ENCODE peak calls at places on chromosomes 1 and 21, in seven cellular contexts. T is H9, Y is K562, H is mammary epithelial cell, C is fibroblast of lung, M is OCI-LY7, P is MM.1S. D is an unnamed sample.

GRCh38 chr1:209241481-209241880 is 342.0 kb upstream of the CAMK1G start:
- DNase-seq in H (no peak), T (no peak), M (no peak), P (no peak), Y (no peak), C (no peak), D (no peak)

GRCh38 chr1:196856053-196856452 is 31.8 kb upstream of the CFHR4 start:
- DNase-seq in M (no peak), P (no peak), Y (no peak), T (no peak), C (no peak), H (no peak), D (no peak)

GRCh38 chr1:64476251-64476952 is 6.5 kb downstream of the CACHD1 start:
- DNase-seq in P (no peak), M (no peak), Y (no peak), C (peak), T (no peak), H (peak), D (no peak)

GRCh38 chr1:232793944-232794343 is 11.3 kb upstream of the MAP10 start:
- DNase-seq in C (peak), H (peak), T (no peak), P (peak), Y (no peak), M (no peak), D (no peak)

GRCh38 chr1:165869343-165869742 is 41.9 kb downstream of the UCK2 start:
- DNase-seq in T (no peak), P (no peak), Y (no peak), M (no peak), H (no peak), C (no peak), D (no peak)

GRCh38 chr1:10761503-10762152 is 34.8 kb downstream of the CASZ1 start:
- DNase-seq in P (no peak), H (no peak), M (peak), Y (no peak), T (no peak), C (no peak), D (peak)

GRCh38 chr21:28781602-28782274 is 210.9 kb downstream of the LTN1 start:
- DNase-seq in C (no peak), P (peak), Y (peak), H (peak), T (no peak), M (peak), D (no peak)

GRCh38 chr1:145707183-145707867 is at the start of gene PDZK1:
- DNase-seq in T (peak), M (no peak), C (no peak), H (no peak), P (no peak), Y (no peak), D (peak)

GRCh38 chr1:89637496-89637895 is 4.6 kb downstream of the LRRC8C start:
- DNase-seq in H (no peak), Y (no peak), T (no peak), P (no peak), C (no peak), M (no peak), D (no peak)

GRCh38 chr1:168688679-168689657 is 40.0 kb downstream of the DPT start:
- DNase-seq in T (no peak), C (no peak), P (no peak), M (no peak), H (no peak), Y (no peak), D (no peak)

GRCh38 chr1:54549181-54549924 is 1.3 kb downstream of the ACOT11 start:
- DNase-seq in P (no peak), T (no peak), C (no peak), H (no peak), M (no peak), Y (no peak), D (no peak)

GRCh38 chr1:236938745-236939144 is 65.5 kb downstream of the MT1HL1 start:
- DNase-seq in P (no peak), T (no peak), H (no peak), C (no peak), M (no peak), Y (no peak), D (no peak)

GRCh38 chr1:205690122-205690756 is 9.9 kb upstream of the SLC45A3 start:
- DNase-seq in Y (no peak), P (no peak), H (no peak), M (no peak), T (no peak), C (no peak), D (peak)

GRCh38 chr1:61056674-61057439 is 25.5 kb upstream of the NFIA start:
- DNase-seq in P (peak), M (peak), T (no peak), C (peak), Y (peak), H (peak), D (peak)

GRCh38 chr1:214808845-214809460 is 206.0 kb downstream of the CENPF start:
- DNase-seq in H (peak), M (no peak), T (no peak), Y (peak), C (peak), P (no peak), D (no peak)

GRCh38 chr1:13583592-13583963 is at the start of gene PDPN:
- DNase-seq in H (no peak), P (no peak), M (no peak), Y (no peak), T (peak), C (peak), D (no peak)

GRCh38 chr1:170939476-170939875 is 4.1 kb downstream of the MROH9 start:
- DNase-seq in C (no peak), M (no peak), H (no peak), P (no peak), T (no peak), Y (no peak), D (no peak)

GRCh38 chr1:229842302-229843255 is 216.5 kb downstream of the URB2 start:
- DNase-seq in H (no peak), T (no peak), C (no peak), Y (no peak), P (no peak), M (no peak), D (no peak)

GRCh38 chr21:45456836-45457160 is 51.8 kb downstream of the COL18A1 start:
- DNase-seq in H (no peak), Y (no peak), T (no peak), P (no peak), C (no peak), M (no peak), D (no peak)

GRCh38 chr1:110318046-110318445 is 21.1 kb upstream of the RBM15 start:
- DNase-seq in H (no peak), P (no peak), C (no peak), M (no peak), T (no peak), Y (no peak), D (no peak)

GRCh38 chr1:26949266-26949925 is 10.9 kb downstream of the KDF1 start:
- DNase-seq in H (no peak), M (no peak), P (no peak), C (peak), Y (no peak), T (no peak), D (no peak)

GRCh38 chr1:109399326-109399957 is 1.7 kb upstream of the SORT1 start:
- DNase-seq in T (no peak), P (peak), M (peak), Y (peak), H (peak), C (peak), D (peak)

GRCh38 chr21:32624726-32625125 is 12.5 kb upstream of the CFAP298 start:
- DNase-seq in T (no peak), Y (peak), M (no peak), C (peak), P (peak), H (peak), D (peak)

GRCh38 chr1:101235241-101235695 is 1.6 kb upstream of the S1PR1 start:
- DNase-seq in P (no peak), T (no peak), Y (no peak), C (no peak), H (no peak), M (no peak), D (no peak)

GRCh38 chr1:101236546-101237228 is at the start of gene S1PR1:
- DNase-seq in H (peak), T (peak), C (peak), Y (no peak), M (no peak), P (no peak), D (no peak)

GRCh38 chr1:101238041-101238515 is 1.3 kb downstream of the S1PR1 start:
- DNase-seq in M (peak), H (no peak), C (no peak), P (no peak), Y (no peak), T (no peak), D (no peak)

GRCh38 chr1:101237229-101237837 is 514 bp downstream of the S1PR1 start:
- DNase-seq in H (peak), C (peak), Y (no peak), T (no peak), P (no peak), M (no peak), D (no peak)

GRCh38 chr1:101235696-101236545 is 898 bp upstream of the S1PR1 start:
- DNase-seq in Y (peak), M (peak), H (peak), T (peak), P (no peak), C (peak), D (peak)
- H2AFZ ChIP-seq in Y (peak), M (peak), H (peak), T (peak), P (no peak), C (peak), D (peak)

DNA sequence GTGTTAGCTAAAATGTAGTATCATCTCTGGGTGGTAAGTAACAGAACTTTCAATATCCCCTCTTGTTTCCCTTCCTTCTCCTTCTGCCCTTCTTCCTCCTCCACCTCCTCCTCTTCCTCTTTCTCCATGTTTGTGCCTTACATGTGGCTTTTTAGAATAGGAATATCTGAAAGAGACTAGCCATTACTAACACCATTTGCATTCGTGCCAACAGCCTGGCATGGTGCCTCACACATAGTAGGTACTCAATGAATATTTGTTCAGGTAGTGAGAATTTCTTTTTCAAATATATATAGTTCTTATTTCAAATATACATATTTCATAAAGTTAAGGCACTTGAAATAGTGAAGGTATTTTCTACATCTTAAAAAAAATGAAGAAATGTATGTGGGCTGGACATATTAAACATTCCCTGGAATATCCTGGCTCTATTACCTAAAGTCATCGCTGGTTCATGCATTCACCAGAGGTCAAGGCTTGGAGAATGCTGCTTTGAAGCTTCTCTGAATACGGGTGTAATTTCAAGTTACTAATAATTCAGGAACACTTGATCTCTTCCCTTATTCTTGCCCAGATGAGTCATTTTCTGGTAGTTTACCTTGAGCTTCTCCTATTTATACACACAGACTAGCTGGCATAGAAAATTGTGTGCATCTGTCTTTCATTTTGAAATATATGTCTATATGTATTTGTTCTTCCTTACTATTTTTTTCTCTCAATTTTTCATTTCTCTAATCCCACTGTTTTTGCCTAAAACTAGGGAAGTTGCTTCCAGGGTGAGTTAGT is 319.4 kb downstream of the TGFB2 start:
- DNase-seq in M (no peak), P (no peak), C (peak), T (no peak), H (peak), Y (no peak), D (peak)
- H2AFZ ChIP-seq in M (no peak), P (no peak), C (no peak), T (no peak), H (no peak), Y (no peak), D (no peak)

DNA sequence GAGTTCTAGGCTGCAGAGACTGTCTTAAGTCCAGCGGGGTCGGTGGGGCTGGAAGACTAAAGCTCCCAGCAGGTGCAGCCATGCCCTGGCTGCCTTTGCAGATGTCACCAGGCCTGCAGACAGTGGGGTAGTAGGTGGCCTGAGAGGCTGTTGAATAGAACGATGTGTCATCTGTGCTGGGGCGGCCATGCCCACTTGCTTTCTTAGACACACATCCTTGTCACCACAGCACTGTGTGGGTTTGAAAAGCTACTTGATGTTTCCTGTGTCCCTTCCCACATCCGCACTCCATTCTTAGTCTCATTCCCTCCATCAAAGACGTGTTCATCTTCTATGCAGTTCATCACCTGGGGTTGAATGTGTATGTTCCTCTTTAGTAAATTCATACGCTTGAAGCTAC is 184.5 kb upstream of the TMEM51 start:
- DNase-seq in M (no peak), P (no peak), T (no peak), H (no peak), C (no peak), Y (no peak), D (no peak)
- H2AFZ ChIP-seq in M (no peak), P (no peak), T (no peak), H (no peak), C (no peak), Y (no peak), D (no peak)

GRCh38 chr1:87178451-87178850 is 150.2 kb upstream of the LMO4 start:
- DNase-seq in Y (no peak), P (no peak), C (no peak), H (no peak), T (no peak), M (no peak), D (no peak)
- H2AFZ ChIP-seq in Y (no peak), P (no peak), C (no peak), H (no peak), T (no peak), M (no peak), D (no peak)

GRCh38 chr1:222390181-222390580 is 157.7 kb downstream of the HHIPL2 start:
- DNase-seq in H (no peak), M (no peak), P (no peak), T (no peak), C (peak), Y (no peak), D (no peak)
- H2AFZ ChIP-seq in H (no peak), M (no peak), P (no peak), T (no peak), C (no peak), Y (no peak), D (no peak)

DNA sequence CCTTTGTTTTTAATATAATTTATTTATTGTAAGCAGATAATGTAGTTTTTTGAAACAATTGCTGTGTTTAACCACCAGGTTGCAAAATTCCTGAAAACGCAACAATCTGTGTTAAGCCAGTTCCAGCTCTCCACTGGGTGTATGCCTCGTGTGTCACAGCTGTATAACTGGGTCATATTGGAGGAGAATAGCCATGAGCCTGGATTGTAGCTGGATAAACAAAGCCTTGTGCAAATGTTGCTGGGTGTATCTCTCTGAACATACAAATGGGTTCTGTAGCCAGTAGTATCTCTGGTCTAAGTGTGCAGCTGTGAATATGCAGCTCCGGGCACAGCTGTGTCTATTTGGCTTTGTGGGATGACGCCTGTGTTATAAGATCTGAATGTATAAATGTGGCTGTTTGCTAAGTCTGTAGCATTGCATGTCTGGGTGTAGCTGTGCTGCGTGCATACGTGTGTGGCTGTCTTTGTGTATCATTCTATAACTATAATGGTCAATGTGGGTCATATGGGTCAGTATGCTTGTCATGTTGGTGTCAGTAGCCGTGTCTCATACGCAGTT is 2.7 kb downstream of the TCEA3 start:
- DNase-seq in H (no peak), P (no peak), T (no peak), Y (peak), C (no peak), M (no peak), D (no peak)
- H2AFZ ChIP-seq in H (peak), P (no peak), T (no peak), Y (peak), C (peak), M (no peak), D (no peak)

DNA sequence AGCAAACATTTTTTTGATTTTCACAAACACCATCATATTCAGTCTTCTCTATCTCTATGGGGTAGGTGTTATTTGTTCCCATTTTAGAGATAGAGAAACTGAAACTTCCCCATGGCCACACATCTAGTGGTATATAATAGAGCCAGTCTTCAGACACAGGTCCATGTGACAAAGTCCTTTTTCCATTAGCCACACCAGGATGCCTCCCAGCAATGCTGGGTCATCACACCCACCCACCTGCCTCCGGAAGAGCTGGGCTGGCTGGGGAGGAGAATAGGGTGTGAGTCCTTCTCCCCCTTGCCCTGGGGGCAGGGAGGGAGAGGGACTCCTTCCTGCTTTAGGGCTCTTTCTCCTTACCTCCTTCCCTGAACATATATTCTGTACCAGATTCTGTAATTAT is 29.8 kb downstream of the SOX13 start:
- DNase-seq in M (no peak), C (peak), P (peak), H (peak), Y (peak), T (no peak), D (peak)
- H2AFZ ChIP-seq in M (no peak), C (no peak), P (peak), H (peak), Y (no peak), T (no peak), D (no peak)

DNA sequence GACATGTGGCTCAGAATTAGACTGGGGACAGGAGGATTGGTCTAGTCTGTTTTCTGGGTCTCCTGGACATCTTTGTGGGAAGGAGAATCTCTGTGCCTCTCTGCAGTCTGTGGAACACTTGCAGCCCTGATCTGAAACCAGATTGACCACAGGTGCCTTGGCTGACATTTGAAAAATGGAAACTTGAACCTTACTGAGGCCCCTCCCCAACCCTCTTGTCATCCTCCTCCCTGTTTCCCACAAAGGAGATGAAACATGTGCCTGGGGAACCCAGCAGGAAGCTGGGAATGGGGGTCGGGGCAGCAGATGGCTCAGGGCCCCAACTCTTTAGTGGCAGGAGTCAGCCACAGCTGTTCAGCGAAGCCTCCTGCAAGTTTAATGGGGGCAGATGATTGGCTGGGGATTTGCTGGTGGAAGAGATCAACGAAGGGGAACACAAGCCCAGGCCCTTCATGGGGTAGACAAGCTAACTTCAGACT is 18.1 kb downstream of the VASH2 start:
- DNase-seq in M (no peak), H (no peak), Y (no peak), T (peak), P (peak), C (no peak), D (no peak)
- H2AFZ ChIP-seq in M (no peak), H (no peak), Y (no peak), T (no peak), P (no peak), C (no peak), D (no peak)

GRCh38 chr1:116463730-116464129 is 90.7 kb downstream of the ATP1A1 start:
- DNase-seq in P (no peak), H (no peak), Y (peak), M (no peak), C (no peak), T (no peak), D (no peak)

GRCh38 chr1:116465845-116466685 is 93.0 kb downstream of the ATP1A1 start:
- DNase-seq in Y (no peak), H (no peak), M (no peak), C (no peak), T (no peak), P (no peak), D (no peak)

GRCh38 chr1:116466810-116467557 is 93.9 kb downstream of the ATP1A1 start:
- DNase-seq in Y (no peak), H (peak), M (no peak), T (no peak), P (no peak), C (no peak), D (peak)

GRCh38 chr1:116462722-116463121 is 89.7 kb downstream of the ATP1A1 start:
- DNase-seq in T (no peak), C (no peak), Y (no peak), H (no peak), P (no peak), M (no peak), D (no peak)

GRCh38 chr1:116465477-116465844 is 92.4 kb downstream of the ATP1A1 start:
- DNase-seq in T (no peak), C (no peak), P (no peak), M (no peak), H (no peak), Y (no peak), D (no peak)
- H2AFZ ChIP-seq in T (no peak), C (no peak), P (no peak), M (no peak), H (no peak), Y (peak), D (no peak)

DNA sequence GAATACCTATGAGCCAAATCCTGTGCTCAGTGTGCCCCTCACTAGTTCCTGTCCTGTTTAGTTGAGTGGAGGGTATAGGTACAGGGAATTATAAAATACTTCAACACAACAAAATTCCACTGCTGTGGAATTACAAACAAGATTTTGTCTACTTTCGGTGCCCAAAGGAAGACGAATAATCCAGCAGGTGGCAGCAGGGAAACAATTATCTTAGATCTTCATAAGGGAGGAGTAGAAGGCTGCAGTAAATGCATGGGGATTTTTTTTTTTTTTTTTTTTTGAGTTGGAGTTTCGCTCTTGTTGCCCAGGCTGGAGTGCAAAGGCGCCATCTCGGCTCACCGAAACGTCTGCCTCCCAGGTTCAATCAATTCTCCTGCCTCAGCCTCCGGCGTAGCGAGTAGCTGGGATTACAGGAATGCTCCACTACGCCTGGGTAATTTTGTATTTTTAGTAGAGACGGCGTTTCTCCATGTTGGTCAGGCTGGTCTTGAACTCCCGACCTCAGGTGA is 2.0 kb upstream of the PIP5K1A start:
- DNase-seq in H (peak), T (peak), P (peak), Y (peak), M (peak), C (peak), D (peak)
- H2AFZ ChIP-seq in H (peak), T (no peak), P (peak), Y (peak), M (peak), C (no peak), D (peak)